ENCODE peak calls at places on chromosome 6, in five cellular contexts. A is HEK293T, V is A549, X is HepG2, D is K562. P is an unnamed sample.

GRCh38 chr6:39995633-39996032 is 61.4 kb upstream of the MOCS1 start:
- DNase-seq in A (no peak), V (no peak), X (no peak), D (no peak), P (no peak)

GRCh38 chr6:134640975-134641429 is 308.9 kb downstream of the ALDH8A1 start:
- DNase-seq in D (peak; percentile 84), V (peak; percentile 36), A (peak; percentile 76), X (peak; percentile 79), P (peak; percentile 95)

GRCh38 chr6:4055420-4056041 is 23.4 kb downstream of the FAM217A start:
- DNase-seq in V (peak; percentile 47), D (peak; percentile 70), X (peak; percentile 68), A (peak; percentile 22), P (peak; percentile 89)

GRCh38 chr6:98529364-98529763 is 305.0 kb upstream of the POU3F2 start:
- DNase-seq in D (no peak), X (no peak), A (no peak), V (no peak), P (no peak)

GRCh38 chr6:139881728-139882211 is 507.3 kb upstream of the CITED2 start:
- DNase-seq in A (peak; percentile 48), X (peak; percentile 34), V (peak; percentile 13), D (peak; percentile 43), P (peak; percentile 53)

GRCh38 chr6:148616811-148617210 is 130.0 kb upstream of the UST start:
- DNase-seq in X (no peak), D (no peak), V (no peak), A (no peak), P (peak; percentile 43)

GRCh38 chr6:33684983-33685382 is 26.5 kb downstream of the UQCC2 start:
- DNase-seq in X (no peak), D (no peak), A (no peak), V (no peak), P (no peak)

GRCh38 chr6:92723390-92723931 is 695.9 kb downstream of the EPHA7 start:
- DNase-seq in A (no peak), D (no peak), V (no peak), X (no peak), P (no peak)

GRCh38 chr6:139277161-139277560 is 14.6 kb downstream of the TXLNB start:
- DNase-seq in A (no peak), D (no peak), V (no peak), X (no peak), P (no peak)

GRCh38 chr6:39377530-39377929 is 55.0 kb upstream of the KCNK16 start:
- DNase-seq in V (peak; percentile 36), X (peak; percentile 33), D (peak; percentile 29), A (peak; percentile 72), P (peak; percentile 44)

GRCh38 chr6:111096246-111096645 is 8.9 kb downstream of the SLC16A10 start:
- DNase-seq in V (no peak), D (no peak), X (no peak), A (no peak), P (no peak)

GRCh38 chr6:108942556-108943492 is 94.6 kb downstream of the ARMC2 start:
- DNase-seq in D (peak; percentile 38), A (no peak), V (no peak), X (no peak), P (no peak)

GRCh38 chr6:75932067-75932466 is 140.4 kb downstream of the IMPG1 start:
- DNase-seq in D (peak; percentile 54), A (no peak), X (peak; percentile 49), V (no peak), P (peak; percentile 4)

GRCh38 chr6:130933712-130934200 is 106.5 kb downstream of the SMLR1 start:
- DNase-seq in D (no peak), X (peak; percentile 98), A (no peak), V (no peak), P (peak; percentile 51)

GRCh38 chr6:112149719-112150263 is 62.4 kb downstream of the FAM229B start:
- DNase-seq in A (no peak), V (no peak), D (no peak), X (no peak), P (peak; percentile 83)

GRCh38 chr6:89793586-89793985 is 26.0 kb downstream of the MDN1 start:
- DNase-seq in A (no peak), D (no peak), V (no peak), X (no peak), P (no peak)

GRCh38 chr6:28081486-28081751 is 1.1 kb downstream of the ZNF165 start:
- DNase-seq in X (no peak), V (no peak), D (no peak), A (no peak), P (no peak)

GRCh38 chr6:75491302-75491701 is 2.3 kb downstream of the FILIP1 start:
- DNase-seq in X (no peak), D (no peak), A (no peak), V (no peak), P (no peak)

GRCh38 chr6:16276991-16277981 is 38.9 kb downstream of the GMPR start:
- DNase-seq in X (peak; percentile 85), A (peak; percentile 82), V (peak; percentile 68), D (peak; percentile 97), P (peak; percentile 93)

GRCh38 chr6:32152414-32153251 is 894 bp upstream of the PRRT1 start:
- DNase-seq in X (no peak), V (no peak), A (peak; percentile 35), D (peak; percentile 78), P (peak; percentile 41)
- TF ChIP-seq BHLHE40 in X (no peak), V (no peak), A (no peak), D (peak; percentile 5), P (peak; percentile 61)

GRCh38 chr6:31497595-31498476 is at the start of gene MICB:
- DNase-seq in A (peak; percentile 19), X (peak; percentile 82), D (peak; percentile 97), V (peak; percentile 78), P (peak; percentile 68)

GRCh38 chr6:31493875-31494694 is 3.9 kb upstream of the MICB start:
- DNase-seq in A (peak; percentile 72), V (peak; percentile 67), D (peak; percentile 97), X (peak; percentile 70), P (peak; percentile 70)

GRCh38 chr6:31498748-31499147 is 803 bp downstream of the MICB start:
- DNase-seq in A (no peak), D (peak; percentile 59), X (no peak), V (no peak), P (no peak)

GRCh38 chr6:31490115-31490873 is 7.7 kb upstream of the MICB start:
- DNase-seq in A (no peak), D (peak; percentile 82), V (no peak), X (no peak), P (no peak)

GRCh38 chr6:31495580-31495979 is 2.4 kb upstream of the MICB start:
- DNase-seq in X (no peak), D (no peak), V (no peak), A (no peak), P (peak; percentile 62)
- TF ChIP-seq BHLHE40 in X (no peak), D (no peak), V (no peak), A (no peak), P (no peak)

GRCh38 chr6:85670573-85670972 is 27.9 kb upstream of the SYNCRIP start:
- DNase-seq in X (no peak), V (no peak), A (no peak), D (peak; percentile 41), P (peak; percentile 55)
- TF ChIP-seq BHLHE40 in X (no peak), V (no peak), A (no peak), D (no peak), P (no peak)

GRCh38 chr6:159727717-159728440 is 573 bp downstream of the WTAP start:
- DNase-seq in X (peak; percentile 29), A (peak; percentile 52), D (peak; percentile 67), V (peak; percentile 27), P (no peak)
- TF ChIP-seq BHLHE40 in X (no peak), A (no peak), D (no peak), V (no peak), P (no peak)

GRCh38 chr6:42278131-42278853 is 60.6 kb upstream of the MRPS10 start:
- DNase-seq in A (no peak), V (no peak), X (no peak), D (no peak), P (no peak)

GRCh38 chr6:42279966-42280629 is 62.4 kb upstream of the MRPS10 start:
- DNase-seq in X (no peak), V (no peak), A (no peak), D (no peak), P (peak; percentile 59)

GRCh38 chr6:42281016-42281533 is 63.4 kb upstream of the MRPS10 start:
- DNase-seq in V (no peak), D (no peak), A (no peak), X (no peak), P (no peak)

GRCh38 chr6:42279144-42279781 is 61.6 kb upstream of the MRPS10 start:
- DNase-seq in A (no peak), D (no peak), V (peak; percentile 15), X (no peak), P (peak; percentile 71)

GRCh38 chr6:42281570-42281969 is 63.9 kb upstream of the MRPS10 start:
- DNase-seq in A (no peak), X (no peak), V (no peak), D (no peak), P (no peak)
- TF ChIP-seq BHLHE40 in A (no peak), X (no peak), V (no peak), D (no peak), P (no peak)

P was measured in IMR-90.